ENCODE peak calls at places on chromosomes 3 and 15, in four cellular contexts. F is H1, U is H9, C is trophoblast cell. G is an unnamed sample.
A peak's percentile ranks its signal among the peaks of the same experiment; 100 is the strongest.

GRCh38 chr3:8503871-8504610 is 2.4 kb downstream of the LMCD1 start:
- DNase-seq in F (no peak), U (no peak), C (no peak), G (peak; percentile 93)

GRCh38 chr3:161197855-161198836 is 23.0 kb upstream of the NMD3 start:
- DNase-seq in F (no peak), U (no peak), C (no peak), G (no peak)

GRCh38 chr15:69628256-69629093 is 175.9 kb downstream of the RPLP1 start:
- DNase-seq in F (no peak), U (no peak), C (peak; percentile 85), G (no peak)

GRCh38 chr3:184937611-184938010 is 125.6 kb downstream of the VPS8 start:
- DNase-seq in F (no peak), U (no peak), C (no peak), G (peak; percentile 40)

GRCh38 chr15:51736646-51737537 is 563 bp downstream of the LYSMD2 start:
- DNase-seq in F (no peak), U (peak; percentile 60), C (peak; percentile 25), G (peak; percentile 46)

GRCh38 chr3:981156-981555 is 111.7 kb upstream of the CNTN6 start:
- DNase-seq in F (no peak), U (no peak), C (no peak), G (peak; percentile 2)

GRCh38 chr15:73464602-73465001 is 21.6 kb downstream of the REC114 start:
- DNase-seq in F (no peak), U (peak; percentile 33), C (no peak), G (peak; percentile 57)

GRCh38 chr3:113185436-113185835 is 25.9 kb upstream of the BOC start:
- DNase-seq in F (no peak), U (no peak), C (no peak), G (no peak)

GRCh38 chr3:55526332-55527030 is 39.4 kb upstream of the WNT5A start:
- DNase-seq in F (no peak), U (no peak), C (no peak), G (no peak)
- H2AK5ac ChIP-seq in F (no peak overlapping the region), U (no peak overlapping the region), C (no peak overlapping the region), G (no peak overlapping the region)

GRCh38 chr3:105869531-105869833 is 670 bp upstream of the CBLB start:
- DNase-seq in F (no peak), U (no peak), C (no peak), G (no peak)
- H3K79me2 ChIP-seq in F (peaks cover 37% of the 10 kb centered on the region), U (peaks cover 3% of the 10 kb centered on the region), C (peaks cover 10% of the 10 kb centered on the region), G (peaks cover 1% of the 10 kb centered on the region)

GRCh38 chr3:69716119-69716518 is 23.1 kb upstream of the MITF start:
- DNase-seq in F (no peak), U (no peak), C (no peak), G (no peak)
- H2AK5ac ChIP-seq in F (no peak overlapping the region), U (no peak overlapping the region), C (no peak overlapping the region), G (no peak overlapping the region)

DNA sequence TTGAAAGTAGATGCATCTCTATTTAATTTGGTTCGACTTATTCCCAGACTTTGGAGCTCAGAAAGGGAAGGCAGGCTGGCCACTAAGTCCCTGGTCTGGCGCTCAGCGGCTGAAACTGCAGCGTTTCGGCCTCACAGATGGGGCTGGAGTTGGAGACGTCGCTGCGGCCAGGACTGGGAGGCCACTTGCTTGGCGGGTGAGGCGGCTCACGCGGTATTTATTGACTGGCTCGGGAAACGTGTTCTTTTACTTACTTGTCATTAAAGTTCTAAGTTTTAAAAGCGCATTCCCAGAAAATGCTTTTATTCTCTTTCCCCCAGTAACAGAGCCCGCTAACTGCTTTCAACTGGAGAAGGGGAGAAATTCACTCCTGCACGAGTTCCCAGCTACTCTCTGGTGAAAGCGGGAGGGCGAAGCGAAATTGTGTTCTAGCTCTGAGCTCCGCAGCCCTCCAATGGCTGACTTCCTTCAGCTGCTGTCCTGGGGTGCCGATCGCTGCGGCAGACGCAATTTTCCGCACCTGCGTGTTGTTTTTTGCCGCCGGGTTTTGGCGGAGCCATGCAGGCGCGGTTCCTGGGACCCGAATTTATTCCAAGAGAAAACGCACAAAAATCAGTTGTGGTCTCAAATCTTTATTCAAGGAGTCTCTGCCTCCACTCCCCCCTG is 13.9 kb downstream of the ZIC1 start:
- DNase-seq in F (no peak), U (peak; percentile 62), C (no peak), G (peak; percentile 68)
- H3K79me2 ChIP-seq in F (no peaks in the 10 kb centered on the region), U (no peaks in the 10 kb centered on the region), C (no peaks in the 10 kb centered on the region), G (no peaks in the 10 kb centered on the region)

GRCh38 chr3:13279532-13279910 is 140.6 kb downstream of the NUP210 start:
- DNase-seq in F (no peak), U (no peak), C (no peak), G (no peak)
- H2AK5ac ChIP-seq in F (no peak overlapping the region), U (no peak overlapping the region), C (no peak overlapping the region), G (no peak overlapping the region)

GRCh38 chr15:48646364-48646763 is 855 bp upstream of the FBN1 start:
- DNase-seq in F (no peak), U (no peak), C (no peak), G (no peak)
- H3K79me2 ChIP-seq in F (no peaks in the 10 kb centered on the region), U (no peaks in the 10 kb centered on the region), C (peaks cover 4% of the 10 kb centered on the region), G (no peaks in the 10 kb centered on the region)

DNA sequence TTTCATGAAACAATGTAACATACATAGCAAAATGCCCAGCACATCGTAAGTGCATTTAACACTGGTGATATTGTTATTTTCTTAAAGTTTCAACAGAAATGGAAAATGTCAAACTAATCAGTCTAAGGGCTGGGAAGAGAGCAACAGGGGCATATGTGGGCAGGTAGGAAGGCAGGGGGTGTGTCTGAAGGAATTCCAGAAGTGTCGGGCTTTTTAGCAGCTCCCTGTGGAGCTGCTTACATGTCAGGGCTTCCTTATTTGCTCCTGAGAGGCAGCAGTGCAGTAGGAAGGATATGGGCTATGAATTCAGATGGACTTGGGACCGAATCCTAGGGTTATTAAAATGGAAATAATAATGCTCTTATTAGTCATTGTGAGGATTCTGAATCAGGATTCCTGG is 311.6 kb downstream of the CLSTN2 start:
- DNase-seq in F (no peak), U (no peak), C (no peak), G (peak; percentile 61)
- H2AK5ac ChIP-seq in F (no peak overlapping the region), U (no peak overlapping the region), C (no peak overlapping the region), G (no peak overlapping the region)